ENCODE peak calls at places on chromosome 16, in six cellular contexts. K is fibroblast of mammary gland; N is dorsolateral prefrontal cortex; Y is CD8-positive, alpha-beta memory T cell; R is prostate gland; P is heart left ventricle. S is an unnamed sample.
A peak's percentile ranks its signal among the peaks of the same experiment; 100 is the strongest.

GRCh38 chr16:13453325-13453724 is 466.6 kb upstream of the ERCC4 start:
- DNase-seq in K (peak; percentile 69), N (no peak), Y (no peak), R (no peak), P (no peak), S (no peak)

GRCh38 chr16:9647981-9648701 is 534.1 kb downstream of the GRIN2A start:
- DNase-seq in K (peak; percentile 36), N (no peak), Y (no peak), R (peak; percentile 10), P (no peak), S (peak; percentile 40)

GRCh38 chr16:51245306-51245705 is 94.2 kb upstream of the SALL1 start:
- DNase-seq in K (no peak), N (no peak), Y (no peak), R (no peak), P (no peak), S (no peak)

GRCh38 chr16:78277374-78277773 is 177.9 kb downstream of the WWOX start:
- DNase-seq in K (no peak), N (no peak), Y (no peak), R (no peak), P (no peak), S (no peak)

GRCh38 chr16:5770118-5770517 is 672.5 kb upstream of the EEF2KMT start:
- DNase-seq in K (no peak), N (no peak), Y (no peak), R (no peak), P (no peak), S (no peak)

GRCh38 chr16:55478827-55479559 is at the start of gene MMP2:
- DNase-seq in K (peak; percentile 81), N (no peak), Y (no peak), R (no peak), P (peak; percentile 80), S (peak; percentile 89)

GRCh38 chr16:30352488-30353401 is 2.4 kb downstream of the CD2BP2 start:
- DNase-seq in K (no peak), N (no peak), Y (no peak), R (no peak), P (no peak), S (no peak)

GRCh38 chr16:55357241-55357640 is 33.2 kb downstream of the IRX6 start:
- DNase-seq in K (no peak), N (no peak), Y (no peak), R (no peak), P (no peak), S (no peak)

GRCh38 chr16:67100569-67101300 is 9.0 kb upstream of the PHAF1 start:
- DNase-seq in K (peak; percentile 43), N (no peak), Y (no peak), R (no peak), P (no peak), S (peak; percentile 63)

GRCh38 chr16:73068546-73069401 is 20.8 kb upstream of the ZFHX3 start:
- DNase-seq in K (peak; percentile 93), N (no peak), Y (no peak), R (no peak), P (peak; percentile 90), S (peak; percentile 96)

GRCh38 chr16:81071816-81072215 is 5.2 kb downstream of the C16orf46 start:
- DNase-seq in K (peak; percentile 23), N (no peak), Y (no peak), R (no peak), P (no peak), S (no peak)

GRCh38 chr16:18792836-18793433 is 2.8 kb upstream of the RPS15A start:
- DNase-seq in K (peak; percentile 17), N (no peak), Y (no peak), R (no peak), P (no peak), S (no peak)

GRCh38 chr16:54447606-54448440 is 161.2 kb upstream of the IRX3 start:
- DNase-seq in K (peak; percentile 93), N (no peak), Y (no peak), R (no peak), P (no peak), S (peak; percentile 88)

GRCh38 chr16:68247400-68247799 is 2.2 kb downstream of the PLA2G15 start:
- DNase-seq in K (no peak), N (no peak), Y (no peak), R (no peak), P (peak; percentile 22), S (no peak)

GRCh38 chr16:87939562-87940423 is 3.5 kb upstream of the CA5A start:
- DNase-seq in K (no peak), N (no peak), Y (no peak), R (no peak), P (no peak), S (no peak)

GRCh38 chr16:27551046-27551445 is 1.1 kb downstream of the KATNIP start:
- DNase-seq in K (no peak), N (no peak), Y (no peak), R (no peak), P (no peak), S (no peak)

GRCh38 chr16:89325861-89326471 is 108.5 kb downstream of the ZNF778 start:
- DNase-seq in K (peak; percentile 86), N (no peak), Y (no peak), R (no peak), P (no peak), S (peak; percentile 90)

GRCh38 chr16:30697264-30698138 is 1.5 kb upstream of the SRCAP start:
- DNase-seq in K (no peak), N (peak; percentile 97), Y (no peak), R (peak; percentile 99), P (no peak), S (no peak)

GRCh38 chr16:9225527-9226316 is 134.3 kb downstream of the HAPSTR1 start:
- DNase-seq in K (no peak), N (no peak), Y (no peak), R (no peak), P (no peak), S (no peak)

GRCh38 chr16:3835089-3835602 is 45.4 kb downstream of the CREBBP start:
- DNase-seq in K (no peak), N (no peak), Y (no peak), R (no peak), P (no peak), S (no peak)

GRCh38 chr16:58848662-58849002 is 114.5 kb upstream of the GOT2 start:
- DNase-seq in K (no peak), N (no peak), Y (no peak), R (no peak), P (no peak), S (no peak)

GRCh38 chr16:12356622-12357365 is 380.3 kb downstream of the SNX29 start:
- DNase-seq in K (no peak), N (no peak), Y (no peak), R (no peak), P (no peak), S (no peak)

GRCh38 chr16:67013823-67014640 is 14.9 kb upstream of the CBFB start:
- DNase-seq in K (peak; percentile 47), N (peak; percentile 70), Y (peak; percentile 58), R (peak; percentile 26), P (peak; percentile 85), S (peak; percentile 68)

GRCh38 chr16:71537643-71538042 is 11.4 kb downstream of the CHST4 start:
- DNase-seq in K (peak; percentile 47), N (no peak), Y (no peak), R (peak; percentile 29), P (no peak), S (peak; percentile 37)

GRCh38 chr16:11234884-11235702 is 20.9 kb downstream of the SOCS1 start:
- DNase-seq in K (no peak), N (no peak), Y (no peak), R (no peak), P (no peak), S (no peak)

GRCh38 chr16:14043793-14044192 is 27.3 kb upstream of the MRTFB start:
- DNase-seq in K (no peak), N (no peak), Y (no peak), R (no peak), P (no peak), S (no peak)

GRCh38 chr16:24728891-24729242 is 584 bp upstream of the TNRC6A start:
- DNase-seq in K (no peak), N (no peak), Y (no peak), R (no peak), P (no peak), S (no peak)

GRCh38 chr16:24729243-24729966 is at the start of gene TNRC6A:
- DNase-seq in K (peak; percentile 84), N (peak; percentile 84), Y (peak; percentile 81), R (peak; percentile 80), P (peak; percentile 94), S (peak; percentile 88)

GRCh38 chr16:24731722-24732419 is 2.4 kb downstream of the TNRC6A start:
- DNase-seq in K (peak; percentile 25), N (no peak), Y (no peak), R (no peak), P (peak; percentile 81), S (peak; percentile 37)

GRCh38 chr16:24729967-24730815 is 740 bp downstream of the TNRC6A start:
- DNase-seq in K (peak; percentile 32), N (no peak), Y (peak; percentile 26), R (peak; percentile 18), P (peak; percentile 42), S (no peak)

DNA sequence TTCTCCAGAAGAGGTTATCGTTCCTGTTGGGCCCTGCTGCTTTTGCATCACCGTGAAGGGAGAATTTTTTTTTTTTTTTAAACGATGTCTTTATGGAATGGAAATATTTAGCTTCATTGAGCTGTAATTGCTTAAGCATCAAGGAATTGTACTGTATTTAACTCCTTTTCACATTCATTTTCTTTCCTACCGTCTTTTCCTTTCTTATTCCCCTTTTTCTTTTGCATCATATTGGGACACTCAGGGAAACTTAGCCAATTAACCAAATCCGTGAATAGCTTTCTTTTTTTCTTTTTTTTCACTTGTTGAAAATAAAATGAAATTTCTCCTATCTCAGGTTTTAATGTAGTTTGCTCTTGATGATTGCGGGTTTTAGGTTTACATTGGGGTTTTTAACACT is 1.5 kb downstream of the TNRC6A start:
- DNase-seq in K (no peak), N (no peak), Y (no peak), R (no peak), P (no peak), S (no peak)
- H3K4me3 ChIP-seq in K (peak overlapping the region; percentile 96), N (peak overlapping the region; percentile 84), Y (peak overlapping the region; percentile 94), R (peak overlapping the region; percentile 89), P (peak overlapping the region; percentile 57), S (peak overlapping the region; percentile 86)

GRCh38 chr16:23700093-23700492 is 12.9 kb downstream of the ERN2 start:
- DNase-seq in K (no peak), N (no peak), Y (no peak), R (no peak), P (no peak), S (no peak)
- H3K4me3 ChIP-seq in K (no peak overlapping the region), N (no peak overlapping the region), Y (no peak overlapping the region), R (no peak overlapping the region), P (no peak overlapping the region), S (no peak overlapping the region)

GRCh38 chr16:52463904-52464303 is 83.0 kb downstream of the TOX3 start:
- DNase-seq in K (no peak), N (no peak), Y (no peak), R (no peak), P (no peak), S (no peak)
- H3K4me3 ChIP-seq in K (no peak overlapping the region), N (no peak overlapping the region), Y (no peak overlapping the region), R (no peak overlapping the region), P (no peak overlapping the region), S (no peak overlapping the region)

DNA sequence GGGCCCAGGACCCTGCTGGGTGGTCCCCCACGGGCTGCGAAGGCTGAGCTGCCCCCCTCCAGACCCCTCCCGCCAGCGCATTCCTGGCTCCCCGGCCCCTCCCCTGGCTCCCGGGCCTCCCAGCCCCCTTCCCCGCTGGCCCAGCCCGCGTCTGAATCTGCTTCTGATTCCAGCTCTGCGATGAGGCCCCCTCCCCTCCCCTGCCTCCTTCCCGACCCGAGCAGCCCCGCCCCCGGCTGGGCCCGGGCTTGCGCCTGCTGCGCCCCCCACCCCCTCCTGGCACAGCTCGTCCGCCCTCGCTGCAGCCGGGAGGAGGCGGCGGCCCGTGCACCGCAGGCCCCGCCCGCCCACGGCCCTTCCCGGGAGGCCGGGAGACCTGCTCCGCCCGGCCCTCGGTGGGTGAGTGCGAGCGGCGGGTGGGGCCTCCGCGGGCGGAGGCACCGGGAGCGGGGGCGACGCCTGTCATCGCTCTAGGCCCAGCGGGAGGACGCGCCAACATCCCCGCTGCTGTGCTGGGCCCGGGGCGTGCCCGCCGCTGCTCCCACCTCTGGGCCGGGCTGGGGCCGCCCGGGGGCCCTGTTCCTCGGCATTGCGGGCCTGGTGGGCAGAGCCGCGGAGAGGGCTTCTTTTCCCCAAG is at the start of gene NTN3:
- DNase-seq in K (no peak), N (no peak), Y (no peak), R (no peak), P (no peak), S (no peak)
- H3K4me3 ChIP-seq in K (no peak within 1 kb of the TSS), N (peak within 1 kb of the TSS; percentile 38), Y (no peak within 1 kb of the TSS), R (peak within 1 kb of the TSS; percentile 24), P (peak within 1 kb of the TSS; percentile 48), S (peak within 1 kb of the TSS; percentile 28)

S was measured in fibroblast of the aortic adventitia.